ENCODE peak calls at places on chromosomes 3 and 15, in six cellular contexts. D, G, W, K, B and N are unnamed samples. For H3K9me3, the result is how much of the 10 kb centered on the place peaks cover.

GRCh38 chr3:170636609-170637008 is 50.7 kb upstream of the SLC7A14 start:
- DNase-seq in D (no peak), G (no peak), W (no peak), K (no peak), B (no peak), N (no peak)

GRCh38 chr3:147421184-147421912 is 12.2 kb downstream of the ZIC1 start:
- DNase-seq in D (no peak), G (no peak), W (no peak), K (no peak), B (no peak), N (no peak)

GRCh38 chr3:195001261-195001660 is 269.7 kb downstream of the XXYLT1 start:
- DNase-seq in D (no peak), G (no peak), W (no peak), K (no peak), B (no peak), N (no peak)

GRCh38 chr3:20091331-20091730 is 51.1 kb downstream of the KAT2B start:
- DNase-seq in D (no peak), G (no peak), W (no peak), K (no peak), B (no peak), N (no peak)

GRCh38 chr3:104596551-104596950 is 770.2 kb upstream of the ALCAM start:
- DNase-seq in D (no peak), G (no peak), W (no peak), K (no peak), B (peak), N (no peak)

GRCh38 chr3:11532865-11533490 is 110.7 kb downstream of the VGLL4 start:
- DNase-seq in D (no peak), G (no peak), W (no peak), K (no peak), B (no peak), N (no peak)

GRCh38 chr3:22980346-22980745 is 222.8 kb upstream of the UBE2E2 start:
- DNase-seq in D (no peak), G (no peak), W (no peak), K (no peak), B (no peak), N (no peak)

GRCh38 chr3:41202834-41203345 is 3.6 kb downstream of the CTNNB1 start:
- DNase-seq in D (no peak), G (no peak), W (no peak), K (no peak), B (no peak), N (no peak)

GRCh38 chr15:57281357-57281756 is 94.9 kb upstream of the CGNL1 start:
- DNase-seq in D (no peak), G (no peak), W (no peak), K (no peak), B (no peak), N (no peak)

GRCh38 chr3:185900228-185900627 is 37.6 kb downstream of the TRA2B start:
- DNase-seq in D (peak), G (no peak), W (peak), K (no peak), B (peak), N (no peak)

GRCh38 chr3:134677196-134677986 is 26.6 kb upstream of the KY start:
- DNase-seq in D (no peak), G (no peak), W (no peak), K (peak), B (no peak), N (no peak)

GRCh38 chr3:162719684-162720341 is 1223.2 kb downstream of the OTOL1 start:
- DNase-seq in D (no peak), G (no peak), W (no peak), K (no peak), B (peak), N (no peak)

GRCh38 chr3:171044828-171045793 is 18.6 kb upstream of the SLC2A2 start:
- DNase-seq in D (no peak), G (no peak), W (no peak), K (no peak), B (no peak), N (no peak)

GRCh38 chr15:84892786-84893307 is 8.4 kb downstream of the SLC28A1 start:
- DNase-seq in D (no peak), G (no peak), W (no peak), K (no peak), B (no peak), N (no peak)

GRCh38 chr3:157369712-157370447 is 66.8 kb upstream of the PTX3 start:
- DNase-seq in D (no peak), G (no peak), W (peak), K (no peak), B (no peak), N (no peak)

GRCh38 chr3:31729573-31729972 is 196.8 kb downstream of the STT3B start:
- DNase-seq in D (no peak), G (no peak), W (no peak), K (no peak), B (no peak), N (no peak)

GRCh38 chr15:28123408-28124023 is 24.4 kb upstream of the OCA2 start:
- DNase-seq in D (peak), G (peak), W (peak), K (peak), B (peak), N (no peak)

GRCh38 chr15:74955796-74956647 is 550 bp downstream of the RPP25 start:
- DNase-seq in D (no peak), G (peak), W (peak), K (peak), B (no peak), N (peak)

GRCh38 chr15:88835646-88836045 is 32.4 kb downstream of the ACAN start:
- DNase-seq in D (no peak), G (no peak), W (no peak), K (no peak), B (no peak), N (no peak)

GRCh38 chr15:47333758-47334157 is 383.5 kb upstream of the SEMA6D start:
- DNase-seq in D (no peak), G (no peak), W (no peak), K (no peak), B (no peak), N (no peak)

GRCh38 chr3:152206243-152206642 is 62.5 kb upstream of the MBNL1 start:
- DNase-seq in D (no peak), G (no peak), W (no peak), K (no peak), B (no peak), N (no peak)

GRCh38 chr3:71307884-71308697 is 275.4 kb downstream of the FOXP1 start:
- DNase-seq in D (no peak), G (no peak), W (no peak), K (no peak), B (no peak), N (no peak)

GRCh38 chr3:81871358-81872152 is 110.1 kb upstream of the GBE1 start:
- DNase-seq in D (no peak), G (no peak), W (no peak), K (no peak), B (no peak), N (no peak)

GRCh38 chr3:49673715-49674490 is at the start of gene APEH:
- DNase-seq in D (peak), G (peak), W (peak), K (peak), B (peak), N (peak)
- TF ChIP-seq CTCF in D (no peak), G (no peak), W (no peak), K (no peak), B (no peak), N (no peak)

GRCh38 chr3:45798034-45798433 is 1.7 kb upstream of the SLC6A20 start:
- DNase-seq in D (no peak), G (no peak), W (no peak), K (no peak), B (no peak), N (no peak)
- H3K27ac ChIP-seq in D (no peak), G (no peak), W (no peak), K (no peak), B (no peak), N (no peak)

GRCh38 chr3:13902648-13903238 is 22.9 kb upstream of the WNT7A start:
- DNase-seq in D (no peak), G (no peak), W (no peak), K (no peak), B (no peak), N (no peak)
- H3K9me3 ChIP-seq in D (under half), G (under half), W (under half), K (half or more), B (under half), N (half or more)

GRCh38 chr15:34987623-34987981 is 485 bp downstream of the ZNF770 start:
- DNase-seq in D (no peak), G (no peak), W (no peak), K (no peak), B (no peak), N (no peak)

GRCh38 chr15:34986326-34987181 is 1.5 kb downstream of the ZNF770 start:
- DNase-seq in D (no peak), G (no peak), W (no peak), K (no peak), B (no peak), N (no peak)

GRCh38 chr15:34987182-34987488 is 952 bp downstream of the ZNF770 start:
- DNase-seq in D (no peak), G (no peak), W (no peak), K (no peak), B (no peak), N (no peak)

GRCh38 chr15:34984884-34985630 is 3.0 kb downstream of the ZNF770 start:
- DNase-seq in D (no peak), G (no peak), W (no peak), K (no peak), B (no peak), N (no peak)

DNA sequence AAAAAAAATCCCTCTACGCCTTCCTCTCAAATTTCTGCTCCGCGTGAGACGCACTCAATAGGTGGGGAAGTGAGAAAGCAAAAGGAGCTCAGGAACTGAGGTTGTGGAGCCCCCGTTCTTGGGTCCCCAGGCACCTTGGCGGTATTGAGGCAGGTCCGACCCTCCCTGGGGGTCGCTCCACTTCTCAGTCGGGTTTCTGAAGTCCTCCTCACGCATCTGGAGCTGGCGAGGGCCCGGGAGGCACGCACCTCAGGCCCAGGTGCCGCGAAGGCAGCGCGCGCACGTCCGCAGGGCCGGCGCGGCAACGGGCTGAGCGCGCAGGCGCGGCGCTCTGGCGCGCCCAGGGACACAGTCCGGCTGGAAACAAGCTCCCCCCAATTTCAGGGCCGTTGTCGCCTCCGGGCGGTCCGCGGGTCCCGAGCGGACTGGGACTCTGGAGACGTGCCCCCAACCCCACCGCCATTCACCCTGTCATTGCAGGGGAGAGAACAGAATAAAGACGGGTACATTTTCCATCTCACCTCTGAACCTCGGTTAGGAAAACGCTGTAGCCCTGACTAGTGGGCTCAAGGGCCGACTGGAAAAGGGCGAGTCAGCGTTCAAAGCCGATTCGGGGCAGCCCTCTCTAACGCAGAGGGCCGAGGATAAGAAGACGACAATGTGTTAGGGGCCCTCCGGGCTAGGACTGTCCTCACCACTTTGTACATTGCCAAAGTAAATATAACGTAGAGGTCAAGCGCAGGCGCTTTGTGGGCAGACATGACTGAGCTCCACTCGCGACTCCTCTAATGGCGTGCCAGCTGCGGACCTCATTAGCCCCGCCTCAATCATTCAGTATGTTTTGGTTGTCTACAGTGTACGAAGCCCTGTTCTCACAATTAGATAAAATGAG is at the start of gene ZNF770:
- DNase-seq in D (no peak), G (peak), W (peak), K (peak), B (no peak), N (peak)
- TF ChIP-seq CTCF in D (no peak), G (peak), W (no peak), K (peak), B (no peak), N (no peak)

GRCh38 chr15:101614001-101614585 is 38.1 kb downstream of the TM2D3 start:
- DNase-seq in D (no peak), G (no peak), W (no peak), K (no peak), B (no peak), N (no peak)

GRCh38 chr15:101612676-101613075 is 39.5 kb downstream of the TM2D3 start:
- DNase-seq in D (no peak), G (no peak), W (no peak), K (no peak), B (no peak), N (no peak)

GRCh38 chr15:101614761-101615160 is 37.4 kb downstream of the TM2D3 start:
- DNase-seq in D (no peak), G (no peak), W (no peak), K (no peak), B (no peak), N (no peak)

GRCh38 chr15:101611580-101612299 is 40.4 kb downstream of the TM2D3 start:
- DNase-seq in D (no peak), G (no peak), W (no peak), K (no peak), B (no peak), N (no peak)

GRCh38 chr15:101613130-101614000 is 38.8 kb downstream of the TM2D3 start:
- DNase-seq in D (no peak), G (peak), W (peak), K (peak), B (no peak), N (no peak)
- H3K27ac ChIP-seq in D (no peak), G (no peak), W (no peak), K (peak), B (no peak), N (no peak)

GRCh38 chr3:48585411-48585810 is 9.7 kb downstream of the COL7A1 start:
- DNase-seq in D (no peak), G (no peak), W (no peak), K (no peak), B (no peak), N (no peak)
- H3K9me3 ChIP-seq in D (under half), G (under half), W (under half), K (under half), B (under half), N (under half)